ENCODE peak calls at places on chromosomes 13 and 19, in seven cellular contexts. O, X, S, Z, I, A and V are unnamed samples.

GRCh38 chr13:39656325-39656677 is 839 bp downstream of the COG6 start:
- DNase-seq in O (peak; percentile 29), I (no peak), Z (no peak), X (no peak), A (no peak), S (no peak), V (no peak)

GRCh38 chr19:31675187-31675913 is 326.1 kb upstream of the TSHZ3 start:
- DNase-seq in I (no peak), X (no peak), A (no peak), O (no peak), S (no peak), Z (no peak), V (peak; percentile 2)

GRCh38 chr19:56842421-56842820 is 1.9 kb upstream of the PEG3 start:
- DNase-seq in A (no peak), Z (no peak), I (no peak), O (no peak), S (no peak), X (no peak), V (no peak)

GRCh38 chr19:1516395-1516753 is 3.6 kb upstream of the ADAMTSL5 start:
- DNase-seq in Z (no peak), S (no peak), O (no peak), I (no peak), A (no peak), X (no peak), V (no peak)

GRCh38 chr19:34359954-34360315 is 5.1 kb upstream of the GPI start:
- DNase-seq in S (no peak), A (no peak), Z (no peak), X (no peak), O (no peak), I (no peak), V (no peak)

GRCh38 chr13:94673841-94674240 is 38.5 kb downstream of the SOX21 start:
- DNase-seq in Z (no peak), X (no peak), I (no peak), O (no peak), S (no peak), A (no peak), V (no peak)

GRCh38 chr13:97256343-97256783 is 34.2 kb downstream of the MBNL2 start:
- DNase-seq in A (no peak), S (peak; percentile 84), X (no peak), Z (no peak), O (peak; percentile 80), I (no peak), V (peak; percentile 57)

GRCh38 chr19:56671613-56671994 is at the start of gene ZNF835:
- DNase-seq in X (peak; percentile 33), A (peak; percentile 96), I (peak; percentile 69), Z (peak; percentile 84), S (no peak), O (no peak), V (no peak)

GRCh38 chr19:888615-889385 is 4.2 kb downstream of the MED16 start:
- DNase-seq in O (no peak), I (peak; percentile 45), A (no peak), X (no peak), Z (no peak), S (no peak), V (no peak)

GRCh38 chr19:34436716-34437115 is 8.5 kb downstream of the UBA2 start:
- DNase-seq in O (no peak), A (no peak), X (no peak), Z (no peak), S (no peak), I (no peak), V (no peak)

GRCh38 chr19:14530005-14530348 is 583 bp downstream of the TECR start:
- DNase-seq in X (no peak), I (no peak), O (peak; percentile 43), Z (peak; percentile 85), A (no peak), S (no peak), V (no peak)

GRCh38 chr13:101552797-101553196 is 100.3 kb downstream of the ITGBL1 start:
- DNase-seq in X (no peak), I (no peak), Z (no peak), S (peak; percentile 41), O (no peak), A (no peak), V (no peak)

GRCh38 chr19:47280183-47280797 is 5.6 kb downstream of the INAFM1 start:
- DNase-seq in A (peak; percentile 22), I (no peak), O (no peak), X (no peak), Z (no peak), S (no peak), V (no peak)

GRCh38 chr13:42478531-42479156 is 95.3 kb upstream of the TNFSF11 start:
- DNase-seq in A (no peak), Z (no peak), O (peak; percentile 37), I (no peak), S (no peak), X (no peak), V (no peak)

GRCh38 chr13:39836038-39836437 is 180.6 kb downstream of the COG6 start:
- DNase-seq in Z (no peak), X (no peak), A (no peak), O (no peak), S (no peak), I (no peak), V (no peak)

GRCh38 chr13:78700121-78700910 is 41.4 kb upstream of the OBI1 start:
- DNase-seq in X (peak; percentile 4), S (no peak), A (no peak), Z (no peak), I (no peak), O (no peak), V (no peak)

GRCh38 chr13:81874681-81875661 is 1534.0 kb upstream of the SPRY2 start:
- DNase-seq in Z (no peak), O (no peak), A (no peak), S (no peak), X (no peak), I (no peak), V (no peak)

GRCh38 chr19:49506575-49507105 is 5.8 kb upstream of the FCGRT start:
- DNase-seq in Z (peak; percentile 69), A (no peak), I (peak; percentile 64), O (no peak), X (no peak), S (no peak), V (no peak)

GRCh38 chr13:60410299-60410698 is 13.3 kb downstream of the TDRD3 start:
- DNase-seq in X (no peak), I (no peak), O (no peak), A (no peak), Z (no peak), S (no peak), V (no peak)

GRCh38 chr13:111339366-111340143 is 19.1 kb downstream of the TEX29 start:
- DNase-seq in A (peak; percentile 9), Z (no peak), X (no peak), S (no peak), I (no peak), O (no peak), V (no peak)

GRCh38 chr13:44278164-44278563 is 95.5 kb upstream of the SERP2 start:
- DNase-seq in I (no peak), S (no peak), X (no peak), Z (no peak), O (no peak), A (no peak), V (no peak)

GRCh38 chr19:33883869-33884519 is 87.3 kb downstream of the KCTD15 start:
- DNase-seq in S (no peak), Z (no peak), A (no peak), O (no peak), I (no peak), X (no peak), V (no peak)

GRCh38 chr19:662207-662961 is 630 bp downstream of the RNF126 start:
- DNase-seq in I (peak; percentile 52), Z (peak; percentile 91), A (no peak), O (peak; percentile 61), X (no peak), S (no peak), V (no peak)

GRCh38 chr13:48497669-48498068 is 35.2 kb downstream of the RCBTB2 start:
- DNase-seq in I (no peak), A (no peak), O (no peak), Z (no peak), S (no peak), X (no peak), V (no peak)

GRCh38 chr19:13208131-13208963 is 58.1 kb downstream of the IER2 start:
- DNase-seq in O (no peak), I (peak; percentile 35), X (no peak), Z (peak; percentile 63), A (peak; percentile 45), S (no peak), V (peak; percentile 25)

GRCh38 chr19:35006342-35006998 is 6.3 kb downstream of the GRAMD1A start:
- DNase-seq in X (no peak), Z (peak; percentile 71), A (peak; percentile 74), S (no peak), O (no peak), I (no peak), V (peak; percentile 83)

GRCh38 chr19:49117677-49118564 is 1.0 kb downstream of the C19orf73 start:
- DNase-seq in X (no peak), Z (peak; percentile 70), O (no peak), I (no peak), S (no peak), A (no peak), V (no peak)

GRCh38 chr13:40974460-40975407 is 44.4 kb downstream of the ELF1 start:
- DNase-seq in X (no peak), A (no peak), S (no peak), O (peak; percentile 47), Z (no peak), I (no peak), V (no peak)

GRCh38 chr19:32819415-32820400 is 49.9 kb downstream of the SLC7A9 start:
- DNase-seq in O (no peak), I (no peak), X (no peak), A (no peak), Z (no peak), S (no peak), V (no peak)

GRCh38 chr13:110017379-110017778 is 231.0 kb upstream of the IRS2 start:
- DNase-seq in Z (no peak), A (no peak), O (peak; percentile 52), S (peak; percentile 80), I (no peak), X (no peak), V (peak; percentile 61)